ENCODE peak calls at places on chromosomes 6 and 20, in six cellular contexts. One of them, this sample, is unnamed.

GRCh38 chr6:160217073-160217472 is 41.5 kb downstream of the SLC22A2 start:
- DNase-seq in A549: no peak
- DNase-seq in HepG2: no peak
- DNase-seq in GM12878: no peak
- DNase-seq in endothelial cell of umbilical vein: no peak
- DNase-seq in K562: no peak
- DNase-seq in this sample: no peak

GRCh38 chr20:31474097-31474436 is 860 bp downstream of the DEFB124 start:
- DNase-seq in A549: no peak
- DNase-seq in HepG2: no peak
- DNase-seq in GM12878: no peak
- DNase-seq in endothelial cell of umbilical vein: no peak
- DNase-seq in K562: no peak
- DNase-seq in this sample: no peak

GRCh38 chr6:158784505-158784904 is 34.7 kb downstream of the EZR start:
- DNase-seq in A549: no peak
- DNase-seq in HepG2: no peak
- DNase-seq in GM12878: no peak
- DNase-seq in endothelial cell of umbilical vein: peak
- DNase-seq in K562: no peak
- DNase-seq in this sample: no peak

GRCh38 chr6:149266659-149267058 is 50.9 kb upstream of the TAB2 start:
- DNase-seq in A549: no peak
- DNase-seq in HepG2: no peak
- DNase-seq in GM12878: peak
- DNase-seq in endothelial cell of umbilical vein: no peak
- DNase-seq in K562: no peak
- DNase-seq in this sample: no peak

GRCh38 chr6:142014515-142014914 is 118.2 kb upstream of the GJE1 start:
- DNase-seq in A549: peak
- DNase-seq in HepG2: no peak
- DNase-seq in GM12878: no peak
- DNase-seq in endothelial cell of umbilical vein: peak
- DNase-seq in K562: no peak
- DNase-seq in this sample: no peak

GRCh38 chr6:166640342-166641043 is 13.4 kb upstream of the RPS6KA2 start:
- DNase-seq in A549: no peak
- DNase-seq in HepG2: no peak
- DNase-seq in GM12878: no peak
- DNase-seq in endothelial cell of umbilical vein: peak
- DNase-seq in K562: no peak
- DNase-seq in this sample: no peak

GRCh38 chr6:159594106-159594749 is 98.8 kb downstream of the SOD2 start:
- DNase-seq in A549: no peak
- DNase-seq in HepG2: no peak
- DNase-seq in GM12878: no peak
- DNase-seq in endothelial cell of umbilical vein: no peak
- DNase-seq in K562: no peak
- DNase-seq in this sample: no peak

GRCh38 chr6:10567256-10568041 is 46.3 kb downstream of the GCNT2 start:
- DNase-seq in A549: peak
- DNase-seq in HepG2: peak
- DNase-seq in GM12878: no peak
- DNase-seq in endothelial cell of umbilical vein: no peak
- DNase-seq in K562: no peak
- DNase-seq in this sample: no peak

GRCh38 chr6:105851181-105851580 is 235.0 kb upstream of the PRDM1 start:
- DNase-seq in A549: no peak
- DNase-seq in HepG2: no peak
- DNase-seq in GM12878: no peak
- DNase-seq in endothelial cell of umbilical vein: no peak
- DNase-seq in K562: no peak
- DNase-seq in this sample: no peak

GRCh38 chr6:30207619-30208295 is 5.4 kb downstream of the TRIM26 start:
- DNase-seq in A549: no peak
- DNase-seq in HepG2: no peak
- DNase-seq in GM12878: no peak
- DNase-seq in endothelial cell of umbilical vein: peak
- DNase-seq in K562: no peak
- DNase-seq in this sample: no peak

GRCh38 chr6:137810554-137811120 is 56.4 kb upstream of the TNFAIP3 start:
- DNase-seq in A549: no peak
- DNase-seq in HepG2: peak
- DNase-seq in GM12878: no peak
- DNase-seq in endothelial cell of umbilical vein: no peak
- DNase-seq in K562: no peak
- DNase-seq in this sample: peak

GRCh38 chr20:32727663-32728062 is 15.6 kb downstream of the COMMD7 start:
- DNase-seq in A549: no peak
- DNase-seq in HepG2: no peak
- DNase-seq in GM12878: no peak
- DNase-seq in endothelial cell of umbilical vein: no peak
- DNase-seq in K562: no peak
- DNase-seq in this sample: no peak

GRCh38 chr6:106547556-106547955 is 81.7 kb downstream of the RTN4IP1 start:
- DNase-seq in A549: no peak
- DNase-seq in HepG2: no peak
- DNase-seq in GM12878: no peak
- DNase-seq in endothelial cell of umbilical vein: no peak
- DNase-seq in K562: no peak
- DNase-seq in this sample: no peak

GRCh38 chr6:70706491-70707123 is 38.9 kb downstream of the SMAP1 start:
- DNase-seq in A549: peak
- DNase-seq in HepG2: peak
- DNase-seq in GM12878: no peak
- DNase-seq in endothelial cell of umbilical vein: peak
- DNase-seq in K562: peak
- DNase-seq in this sample: peak

GRCh38 chr6:136920858-136921520 is 1.1 kb upstream of the SLC35D3 start:
- DNase-seq in A549: no peak
- DNase-seq in HepG2: no peak
- DNase-seq in GM12878: no peak
- DNase-seq in endothelial cell of umbilical vein: peak
- DNase-seq in K562: no peak
- DNase-seq in this sample: peak

GRCh38 chr6:24666616-24667377 is at the start of the genes ACOT13 and TDP2:
- DNase-seq in A549: peak
- DNase-seq in HepG2: peak
- DNase-seq in GM12878: peak
- DNase-seq in endothelial cell of umbilical vein: peak
- DNase-seq in K562: peak
- DNase-seq in this sample: peak
- TF ChIP-seq POLR2A in A549: peak
- TF ChIP-seq POLR2A in HepG2: peak
- TF ChIP-seq POLR2A in GM12878: peak
- TF ChIP-seq POLR2A in endothelial cell of umbilical vein: peak
- TF ChIP-seq POLR2A in K562: peak
- TF ChIP-seq POLR2A in this sample: peak

GRCh38 chr20:37179671-37180524 is 550 bp upstream of the MROH8 start:
- DNase-seq in A549: peak
- DNase-seq in HepG2: peak
- DNase-seq in GM12878: no peak
- DNase-seq in endothelial cell of umbilical vein: no peak
- DNase-seq in K562: no peak
- DNase-seq in this sample: peak
- TF ChIP-seq MYC in A549: no peak
- TF ChIP-seq MYC in HepG2: no peak
- TF ChIP-seq MYC in GM12878: no peak
- TF ChIP-seq MYC in endothelial cell of umbilical vein: no peak
- TF ChIP-seq MYC in K562: no peak
- TF ChIP-seq MYC in this sample: no peak

DNA sequence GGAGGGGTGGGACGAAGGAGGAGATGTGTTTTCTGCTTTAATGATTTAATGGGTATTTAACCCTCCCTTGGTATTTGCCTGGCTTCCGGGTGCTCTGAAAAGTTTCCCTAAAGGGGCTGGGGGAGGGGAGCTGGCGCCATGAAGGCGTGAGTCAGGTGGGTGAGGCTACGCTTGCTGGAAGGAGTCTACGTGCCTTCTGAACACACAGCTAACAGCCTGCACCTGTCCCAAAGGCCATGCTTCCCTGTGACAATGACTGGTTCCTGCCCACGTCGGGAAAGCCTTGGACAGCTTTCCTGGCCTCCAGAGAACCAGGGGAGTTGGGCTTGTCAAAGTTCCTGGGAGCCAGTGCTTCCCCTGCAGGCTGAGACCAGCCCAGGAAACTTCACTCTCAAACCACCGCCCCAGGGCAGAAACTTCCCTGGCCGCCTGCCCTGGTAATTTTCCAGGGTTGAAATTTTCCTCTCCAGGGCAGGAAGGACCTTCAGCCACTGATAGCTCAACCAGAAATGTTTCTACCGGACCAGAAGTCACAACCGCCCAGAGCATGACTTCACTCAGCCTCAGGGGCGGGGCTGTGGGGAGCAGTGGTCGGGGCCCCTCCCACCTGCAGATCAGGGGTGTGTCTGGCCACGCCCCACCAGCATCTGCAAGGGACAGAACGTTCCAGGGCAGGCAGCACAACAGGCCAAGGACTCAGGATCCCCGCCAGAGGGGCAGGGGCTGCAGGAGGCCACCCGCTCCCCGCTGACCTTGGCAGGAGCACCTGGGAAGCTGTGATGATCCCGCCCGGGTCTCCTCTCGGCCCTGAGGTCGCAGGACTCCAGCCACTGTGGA is 18.6 kb upstream of the SLCO4A1 start:
- DNase-seq in A549: peak
- DNase-seq in HepG2: peak
- DNase-seq in GM12878: peak
- DNase-seq in endothelial cell of umbilical vein: peak
- DNase-seq in K562: peak
- DNase-seq in this sample: peak
- TF ChIP-seq POLR2A in A549: peak
- TF ChIP-seq POLR2A in HepG2: peak
- TF ChIP-seq POLR2A in GM12878: peak
- TF ChIP-seq POLR2A in endothelial cell of umbilical vein: peak
- TF ChIP-seq POLR2A in K562: peak
- TF ChIP-seq POLR2A in this sample: peak

DNA sequence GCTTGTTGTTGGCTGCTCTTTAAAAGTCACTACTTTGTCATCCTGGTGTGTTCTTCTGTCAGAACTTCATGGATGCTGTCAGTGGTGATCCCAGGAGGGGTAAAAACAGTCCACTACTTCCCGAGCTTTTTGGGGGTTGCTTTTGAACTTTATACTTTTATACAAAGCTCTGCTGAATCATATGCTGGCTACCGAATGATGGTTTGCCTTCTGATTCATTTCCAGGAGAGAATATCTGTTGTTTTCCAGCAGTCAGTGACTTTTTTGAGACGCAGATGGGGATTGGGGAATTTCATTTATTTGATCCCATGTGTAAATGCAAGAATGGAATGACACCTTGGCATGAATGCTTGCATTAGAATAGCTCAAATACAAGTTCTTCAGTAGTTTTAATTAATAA is 32.7 kb upstream of the COL10A1 start:
- DNase-seq in A549: no peak
- DNase-seq in HepG2: no peak
- DNase-seq in GM12878: no peak
- DNase-seq in endothelial cell of umbilical vein: no peak
- DNase-seq in K562: no peak
- DNase-seq in this sample: no peak
- TF ChIP-seq MYC in A549: no peak
- TF ChIP-seq MYC in HepG2: no peak
- TF ChIP-seq MYC in GM12878: no peak
- TF ChIP-seq MYC in endothelial cell of umbilical vein: no peak
- TF ChIP-seq MYC in K562: no peak
- TF ChIP-seq MYC in this sample: no peak

DNA sequence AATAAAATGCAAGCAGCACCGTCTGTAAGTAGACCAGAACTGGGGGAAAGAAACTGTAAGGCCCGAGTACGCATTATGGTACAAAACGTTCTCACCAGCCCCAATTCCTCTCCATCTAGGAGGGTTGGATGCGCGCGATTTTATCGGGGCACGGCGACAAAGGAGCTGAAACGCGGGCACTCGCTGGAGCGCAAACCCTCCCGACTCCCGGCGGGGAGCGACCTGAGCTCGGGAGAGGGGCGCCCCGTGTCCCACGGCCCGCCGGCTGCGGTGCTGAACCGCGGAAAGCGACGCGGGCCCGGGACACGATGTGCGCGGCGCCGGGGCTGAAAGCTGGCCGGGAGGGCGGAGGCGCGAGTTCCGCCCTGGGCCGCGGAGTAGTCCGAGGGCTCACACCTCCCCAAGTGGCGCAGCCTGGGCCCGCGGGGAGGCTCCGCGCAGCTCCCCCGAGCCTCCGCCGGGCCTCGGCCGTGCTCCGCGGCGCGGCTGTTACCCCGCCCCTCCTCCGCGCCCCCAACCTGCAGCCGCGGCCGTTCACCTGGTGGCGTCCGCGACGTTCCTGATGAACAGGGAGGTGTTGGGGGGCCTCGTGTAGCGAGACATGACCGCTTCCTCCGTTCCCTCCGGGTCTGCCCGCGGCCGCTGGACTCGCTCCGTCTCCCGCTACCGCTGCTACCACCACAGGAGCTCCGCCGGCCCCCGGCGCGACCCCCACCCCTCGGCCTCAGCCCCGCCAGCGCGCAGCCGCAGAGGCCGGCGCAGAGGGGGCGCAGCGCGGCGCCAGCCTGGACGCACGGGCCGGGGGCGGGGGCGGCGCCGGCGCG is at the start of gene SRSF12:
- DNase-seq in A549: peak
- DNase-seq in HepG2: no peak
- DNase-seq in GM12878: no peak
- DNase-seq in endothelial cell of umbilical vein: peak
- DNase-seq in K562: no peak
- DNase-seq in this sample: peak
- TF ChIP-seq POLR2A in A549: no peak
- TF ChIP-seq POLR2A in HepG2: no peak
- TF ChIP-seq POLR2A in GM12878: no peak
- TF ChIP-seq POLR2A in endothelial cell of umbilical vein: no peak
- TF ChIP-seq POLR2A in K562: no peak
- TF ChIP-seq POLR2A in this sample: no peak